ENCODE peak calls at places on chromosomes 2 and 18, in six cellular contexts. D is smooth muscle cell of the brain vasculature; C is left cardiac atrium; B is iris pigment epithelial cell; U is PC-9; J is activated CD4-positive, alpha-beta T cell treated with anti-CD3 and anti-CD28 coated beads, Interleukin-2, amount 10 ng/mL, durations not matched to agents 24 days and 14 days. R is an unnamed sample.

GRCh38 chr2:18454692-18455255 is 105.7 kb downstream of the RDH14 start:
- DNase-seq in B (no peak), D (no peak), U (no peak), C (no peak), J (no peak), R (no peak)

GRCh38 chr2:74238879-74239278 is 40.5 kb downstream of the MTHFD2 start:
- DNase-seq in D (no peak), C (no peak), B (peak; percentile 84), U (no peak), J (no peak), R (no peak)

GRCh38 chr2:230473378-230473777 is 57.4 kb downstream of the SP100 start:
- DNase-seq in C (no peak), U (no peak), B (peak; percentile 7), D (no peak), J (peak; percentile 77), R (no peak)

GRCh38 chr2:70726947-70727725 is 40.9 kb downstream of the ADD2 start:
- DNase-seq in C (no peak), J (no peak), B (peak; percentile 11), U (no peak), D (no peak), R (peak; percentile 90)

GRCh38 chr2:179201884-179202283 is 62.7 kb downstream of the SESTD1 start:
- DNase-seq in U (no peak), J (no peak), B (peak; percentile 34), C (no peak), D (no peak), R (no peak)

GRCh38 chr2:224217962-224218347 is 178.9 kb upstream of the SERPINE2 start:
- DNase-seq in D (no peak), C (peak; percentile 31), B (peak; percentile 93), J (no peak), U (no peak), R (no peak)

GRCh38 chr2:29273704-29274611 is 158.7 kb downstream of the CLIP4 start:
- DNase-seq in U (no peak), J (no peak), C (no peak), B (no peak), D (no peak), R (no peak)

GRCh38 chr2:168583710-168584521 is 127.8 kb downstream of the CERS6 start:
- DNase-seq in C (peak; percentile 29), J (no peak), D (no peak), B (peak; percentile 78), U (no peak), R (peak; percentile 0)

GRCh38 chr2:113977660-113978523 is 88.0 kb downstream of the ACTR3 start:
- DNase-seq in U (peak; percentile 93), B (peak; percentile 62), C (no peak), D (no peak), J (peak; percentile 52), R (no peak)

GRCh38 chr2:224155896-224156295 is 116.8 kb upstream of the SERPINE2 start:
- DNase-seq in B (peak; percentile 58), C (no peak), U (no peak), D (no peak), J (no peak), R (no peak)

GRCh38 chr2:57516740-57517340 is 529.8 kb upstream of the VRK2 start:
- DNase-seq in J (no peak), C (no peak), U (peak; percentile 51), D (no peak), B (peak; percentile 55), R (no peak)

GRCh38 chr2:7060156-7060555 is 142.9 kb downstream of the RNF144A start:
- DNase-seq in U (no peak), J (no peak), D (no peak), C (no peak), B (no peak), R (no peak)

GRCh38 chr18:28086530-28087172 is 90.3 kb downstream of the CDH2 start:
- DNase-seq in U (no peak), B (peak; percentile 80), C (no peak), J (no peak), D (no peak), R (no peak)

GRCh38 chr2:172516299-172516698 is 39.6 kb upstream of the PDK1 start:
- DNase-seq in J (no peak), B (peak; percentile 85), U (peak; percentile 56), D (no peak), C (no peak), R (no peak)

GRCh38 chr2:39734451-39734850 is 44.6 kb downstream of the THUMPD2 start:
- DNase-seq in B (no peak), D (no peak), J (no peak), U (no peak), C (no peak), R (no peak)

GRCh38 chr2:224242543-224242942 is 159.4 kb downstream of the FAM124B start:
- DNase-seq in C (no peak), D (no peak), U (no peak), J (no peak), B (peak; percentile 68), R (no peak)

GRCh38 chr2:29009711-29010677 is 28.9 kb downstream of the TOGARAM2 start:
- DNase-seq in J (no peak), D (no peak), U (no peak), B (no peak), C (no peak), R (no peak)

GRCh38 chr18:34224423-34225217 is at the start of gene NOL4:
- DNase-seq in U (no peak), D (no peak), C (peak; percentile 33), J (no peak), B (peak; percentile 4), R (no peak)

GRCh38 chr2:179049546-179050311 is at the start of gene CCDC141:
- DNase-seq in B (no peak), J (peak; percentile 76), D (no peak), C (peak; percentile 31), U (no peak), R (no peak)

GRCh38 chr2:69138793-69139510 is 126.0 kb downstream of the ANTXR1 start:
- DNase-seq in D (no peak), B (peak; percentile 96), C (peak; percentile 66), J (no peak), U (peak; percentile 77), R (peak; percentile 53)

GRCh38 chr2:1677833-1678165 is 66.5 kb downstream of the PXDN start:
- DNase-seq in C (no peak), B (no peak), U (no peak), J (no peak), D (no peak), R (no peak)

GRCh38 chr2:123913266-123913810 is 111.7 kb upstream of the CNTNAP5 start:
- DNase-seq in C (no peak), D (no peak), U (no peak), J (no peak), B (no peak), R (no peak)

GRCh38 chr18:79575891-79576685 is 103.5 kb upstream of the CTDP1 start:
- DNase-seq in B (peak; percentile 85), J (no peak), D (peak; percentile 31), C (peak; percentile 53), U (no peak), R (no peak)

GRCh38 chr2:189149981-189150380 is 29.6 kb downstream of the COL5A2 start:
- DNase-seq in D (no peak), B (peak; percentile 74), C (no peak), J (no peak), U (peak; percentile 68), R (no peak)

GRCh38 chr2:55153564-55154315 is 78.4 kb downstream of the CLHC1 start:
- DNase-seq in D (no peak), J (no peak), C (no peak), U (peak; percentile 52), B (peak; percentile 80), R (no peak)

GRCh38 chr2:197248623-197249022 is 62.0 kb downstream of the ANKRD44 start:
- DNase-seq in B (peak; percentile 42), C (no peak), D (no peak), U (no peak), J (peak; percentile 72), R (no peak)

GRCh38 chr18:34932792-34933466 is 108.3 kb upstream of the MAPRE2 start:
- DNase-seq in D (no peak), J (no peak), B (no peak), U (no peak), C (no peak), R (no peak)

R was measured in H54.